ENCODE peak calls at places on chromosomes 1 and 21, in six cellular contexts. V is spleen, I is Peyer's patch, F is upper lobe of left lung, J is adrenal gland, N is body of pancreas. D is an unnamed sample.

GRCh38 chr1:8116892-8117262 is 90.8 kb upstream of the ERRFI1 start:
- DNase-seq in V (no peak), I (peak), F (peak), J (peak), N (peak), D (peak)

GRCh38 chr1:32454726-32455125 is 10.1 kb upstream of the ZBTB8B start:
- DNase-seq in V (no peak), I (no peak), F (peak), J (peak), N (peak), D (peak)

GRCh38 chr1:206050655-206051235 is 2.2 kb upstream of the RHEX start:
- DNase-seq in V (peak), I (peak), F (peak), J (peak), N (no peak), D (no peak)

GRCh38 chr1:118998171-118998570 is 10.0 kb upstream of the TBX15 start:
- DNase-seq in V (no peak), I (no peak), F (no peak), J (no peak), N (no peak), D (no peak)

GRCh38 chr1:234934611-234935033 is 194.0 kb downstream of the TOMM20 start:
- DNase-seq in V (no peak), I (peak), F (peak), J (no peak), N (no peak), D (peak)

GRCh38 chr1:7281821-7282220 is 489.3 kb upstream of the VAMP3 start:
- DNase-seq in V (no peak), I (no peak), F (no peak), J (no peak), N (no peak), D (peak)

GRCh38 chr1:178486100-178487069 is 10.4 kb downstream of the CLEC20A start:
- DNase-seq in V (no peak), I (no peak), F (no peak), J (no peak), N (no peak), D (no peak)

GRCh38 chr1:221292652-221293051 is 413.4 kb downstream of the HLX start:
- DNase-seq in V (no peak), I (no peak), F (no peak), J (no peak), N (no peak), D (no peak)

GRCh38 chr1:225651872-225652725 is 824 bp downstream of the ENAH start:
- DNase-seq in V (no peak), I (no peak), F (no peak), J (peak), N (peak), D (peak)

GRCh38 chr21:46052703-46053651 is 44.9 kb upstream of the COL6A2 start:
- DNase-seq in V (no peak), I (peak), F (no peak), J (no peak), N (no peak), D (peak)

GRCh38 chr1:53484705-53485477 is 25.7 kb downstream of the DMRTB1 start:
- DNase-seq in V (peak), I (no peak), F (no peak), J (no peak), N (no peak), D (no peak)

GRCh38 chr1:209648931-209649776 is 3.1 kb downstream of the LAMB3 start:
- DNase-seq in V (no peak), I (peak), F (no peak), J (peak), N (no peak), D (no peak)

GRCh38 chr1:159430985-159431384 is 1.0 kb upstream of the OR10J4 start:
- DNase-seq in V (no peak), I (no peak), F (no peak), J (no peak), N (no peak), D (no peak)

GRCh38 chr1:19081218-19081893 is 124.9 kb upstream of the IFFO2 start:
- DNase-seq in V (no peak), I (peak), F (peak), J (no peak), N (no peak), D (peak)

GRCh38 chr21:37842163-37842919 is 73.9 kb downstream of the KCNJ6 start:
- DNase-seq in V (no peak), I (no peak), F (no peak), J (no peak), N (no peak), D (no peak)

GRCh38 chr1:244460195-244460594 is 878 bp upstream of the CATSPERE start:
- DNase-seq in V (no peak), I (peak), F (no peak), J (no peak), N (no peak), D (peak)

GRCh38 chr21:31713973-31714740 is 17.8 kb downstream of the SCAF4 start:
- DNase-seq in V (no peak), I (no peak), F (no peak), J (no peak), N (no peak), D (no peak)

GRCh38 chr21:36097427-36098230 is 27.8 kb downstream of the CBR1 start:
- DNase-seq in V (no peak), I (no peak), F (no peak), J (no peak), N (no peak), D (no peak)

GRCh38 chr1:27671964-27672749 is at the start of gene IFI6:
- DNase-seq in V (peak), I (peak), F (peak), J (peak), N (peak), D (peak)
- TF ChIP-seq POLR2A in V (peak), I (peak), F (peak), J (peak), N (peak), D (no peak)

GRCh38 chr1:228994691-228995090 is 259.4 kb downstream of the RHOU start:
- DNase-seq in V (no peak), I (no peak), F (no peak), J (no peak), N (no peak), D (no peak)
- TF ChIP-seq POLR2A in V (no peak), I (no peak), F (no peak), J (no peak), N (no peak), D (no peak)

DNA sequence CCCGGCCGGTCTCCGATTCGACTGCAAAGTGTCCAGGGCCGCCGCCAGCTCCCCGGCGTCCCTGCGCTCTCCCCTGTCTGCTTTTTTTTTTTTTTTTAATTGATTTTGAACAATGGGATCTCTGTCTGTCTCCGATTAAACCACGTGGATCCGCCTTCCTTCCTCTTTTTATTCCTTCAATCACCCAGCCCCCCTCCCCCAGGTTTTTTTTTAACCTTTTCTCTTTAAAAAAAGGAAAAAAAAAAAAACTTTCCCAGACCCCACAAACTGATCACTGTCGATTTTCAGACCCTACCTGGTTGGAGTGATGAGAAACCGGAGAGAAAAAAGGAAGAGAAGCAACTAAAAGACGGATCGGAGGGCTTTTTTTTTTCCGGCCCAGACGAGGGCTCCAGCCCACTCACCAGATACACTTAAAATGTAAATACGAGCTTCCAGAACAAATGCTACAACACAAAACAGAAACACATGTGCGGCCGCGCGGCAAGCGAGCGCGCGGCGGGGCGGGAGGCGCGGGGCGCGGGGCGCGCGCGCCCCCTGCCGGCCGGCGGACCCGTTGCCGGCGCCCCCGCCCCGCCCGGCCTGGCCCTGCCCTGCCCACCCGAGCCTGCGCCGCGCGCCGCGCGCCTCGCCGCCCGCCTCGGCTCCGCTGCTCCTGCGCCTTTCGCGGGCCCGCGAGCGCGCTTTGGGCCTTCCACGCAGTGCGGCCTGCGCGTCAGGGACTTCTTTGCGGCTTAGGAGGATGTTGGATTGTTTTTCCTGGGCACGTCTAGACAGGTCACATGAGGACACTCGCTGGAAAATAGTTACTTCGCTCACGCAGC is at the start of gene RCC2:
- DNase-seq in V (peak), I (peak), F (peak), J (peak), N (peak), D (peak)
- TF ChIP-seq POLR2A in V (peak), I (no peak), F (no peak), J (peak), N (peak), D (no peak)

DNA sequence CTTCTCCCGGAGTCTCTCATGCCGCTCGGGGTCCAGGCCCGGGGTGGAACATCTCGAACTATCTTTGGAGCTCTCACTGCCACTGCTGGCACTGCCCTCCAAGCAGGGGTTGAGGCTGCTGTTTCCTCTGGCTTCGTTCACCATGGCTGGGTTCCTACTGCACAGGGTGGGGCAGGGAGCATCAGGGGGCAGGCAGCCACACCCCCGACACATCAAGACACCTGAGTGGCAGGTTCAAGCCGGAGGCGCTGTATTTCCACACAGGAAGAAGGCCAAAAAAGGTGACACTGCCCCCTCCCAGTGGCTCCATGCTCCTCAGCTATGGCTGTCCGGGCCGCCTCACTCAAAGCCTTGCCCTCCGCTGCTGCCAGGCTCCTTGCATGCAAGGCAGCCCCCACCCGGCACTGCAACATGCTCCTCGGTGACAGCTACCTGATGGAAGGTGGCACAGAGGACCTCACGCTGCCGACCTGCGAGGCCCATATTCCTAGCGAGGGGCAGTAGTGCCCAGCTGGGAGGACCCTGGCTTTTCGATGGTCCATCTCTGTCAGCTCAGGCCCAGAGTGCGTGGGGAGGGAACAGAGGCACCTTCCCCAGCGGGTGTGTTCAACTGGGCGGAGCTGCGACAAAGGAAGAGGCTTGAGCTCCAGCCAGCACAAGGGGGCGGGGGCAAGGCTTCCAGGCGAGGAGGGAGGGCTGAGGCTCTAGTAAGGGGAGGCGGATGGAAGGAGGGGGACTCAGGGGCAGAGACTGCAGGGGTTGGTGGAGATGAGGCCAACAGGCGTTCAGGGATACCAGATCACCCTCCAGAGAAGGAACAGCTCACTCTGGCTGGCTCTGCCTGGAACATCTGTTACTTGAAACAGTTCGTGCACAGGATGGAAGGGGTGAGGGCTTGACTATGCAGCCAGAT is 2.5 kb downstream of the MTHFR start:
- DNase-seq in V (peak), I (peak), F (peak), J (peak), N (peak), D (peak)
- TF ChIP-seq POLR2A in V (peak), I (peak), F (no peak), J (peak), N (peak), D (no peak)

GRCh38 chr1:51616903-51617708 is at the start of gene OSBPL9:
- DNase-seq in V (peak), I (peak), F (peak), J (peak), N (peak), D (peak)
- TF ChIP-seq POLR2A in V (peak), I (peak), F (peak), J (peak), N (peak), D (no peak)

GRCh38 chr1:75796376-75797272 is at the start of gene MSH4:
- DNase-seq in V (peak), I (no peak), F (no peak), J (no peak), N (no peak), D (peak)
- TF ChIP-seq POLR2A in V (no peak), I (no peak), F (no peak), J (no peak), N (no peak), D (no peak)

DNA sequence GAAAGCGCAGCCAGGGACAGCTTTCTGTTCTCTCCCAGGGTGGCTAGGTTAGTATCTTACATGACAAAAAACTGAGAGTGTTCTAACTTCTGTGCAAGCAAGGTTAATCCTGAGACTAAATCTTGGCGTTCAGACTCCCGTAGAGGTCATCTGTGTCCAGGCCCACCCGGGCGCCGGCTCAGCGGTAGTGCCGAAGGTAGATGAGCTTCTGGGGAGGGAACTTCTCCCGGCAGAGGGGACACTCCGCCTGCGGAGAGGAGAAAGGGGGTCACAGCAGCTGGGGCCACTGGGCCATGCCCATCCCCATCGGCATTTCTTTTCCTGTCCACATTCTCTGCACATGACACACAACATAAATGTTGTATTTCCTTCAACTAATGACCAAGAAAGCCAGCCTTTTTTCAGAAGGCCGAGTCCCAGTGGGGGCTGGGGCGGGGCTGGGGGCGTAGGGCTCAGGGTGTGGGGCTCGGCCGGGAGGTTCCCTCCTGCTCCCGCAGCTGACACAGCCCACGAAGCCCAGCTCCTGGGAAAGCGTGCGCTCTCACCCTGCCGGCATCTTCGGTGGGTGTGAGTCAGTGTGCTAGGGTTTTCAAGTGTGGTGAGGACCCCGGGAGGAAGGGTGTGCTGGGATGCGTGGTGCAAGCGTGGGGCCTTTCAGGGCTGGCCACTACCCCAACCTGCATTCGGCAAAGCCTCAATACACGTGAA is 6.6 kb downstream of the PEX10 start:
- DNase-seq in V (no peak), I (no peak), F (no peak), J (no peak), N (no peak), D (no peak)
- TF ChIP-seq POLR2A in V (no peak), I (no peak), F (no peak), J (no peak), N (no peak), D (no peak)

GRCh38 chr1:156638596-156638995 is 3.3 kb upstream of the BCAN start:
- DNase-seq in V (no peak), I (no peak), F (no peak), J (no peak), N (no peak), D (peak)
- TF ChIP-seq POLR2A in V (no peak), I (no peak), F (no peak), J (no peak), N (no peak), D (no peak)

GRCh38 chr21:26835027-26835713 is 10.0 kb downstream of the ADAMTS1 start:
- DNase-seq in V (no peak), I (no peak), F (no peak), J (no peak), N (no peak), D (no peak)
- TF ChIP-seq POLR2A in V (no peak), I (no peak), F (no peak), J (no peak), N (no peak), D (no peak)

DNA sequence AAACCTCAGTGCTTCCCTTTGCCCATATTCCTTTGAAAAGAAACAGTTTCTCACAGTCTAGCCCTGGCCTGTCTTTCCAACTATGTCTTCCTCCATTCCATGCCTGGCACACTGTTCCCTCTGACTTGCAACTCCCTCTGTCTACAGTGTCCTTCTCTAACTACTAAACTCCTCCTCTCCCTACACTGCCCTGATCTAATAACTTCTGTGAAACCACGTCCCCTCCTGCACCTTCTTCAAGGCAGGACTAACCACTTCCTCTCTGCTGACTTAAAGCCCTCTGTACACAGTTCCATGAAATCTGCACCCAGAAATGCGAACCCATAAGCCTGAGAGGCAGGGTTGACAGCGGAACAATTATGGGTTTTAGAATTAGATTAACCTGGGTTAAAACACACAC is 62.2 kb upstream of the ATP1B1 start:
- DNase-seq in V (no peak), I (peak), F (peak), J (peak), N (no peak), D (no peak)
- TF ChIP-seq POLR2A in V (no peak), I (no peak), F (no peak), J (no peak), N (no peak), D (no peak)

D was measured in testis.